ENCODE peak calls at places on chromosomes 12 and 14, in seven cellular contexts. One of them, this sample, is unnamed.

GRCh38 chr12:65278576-65279386 is at the start of gene MSRB3:
- DNase-seq in activated effector memory CD4-positive, alpha-beta T cell treated with Interleukin-2 at 50 U/mL for 16 hours: no peak
- DNase-seq in brain microvascular endothelial cell: peak; percentile 60
- DNase-seq in GOT3: peak; percentile 99
- DNase-seq in H4: peak; percentile 66
- DNase-seq in activated CD4-positive, alpha-beta T cell treated with anti-CD3 and anti-CD28 coated beads, Interleukin-2, amount 50 U/mL, for 1 hour: no peak
- DNase-seq in uterus: peak; percentile 83
- DNase-seq in this sample: peak; percentile 80

GRCh38 chr12:42589465-42590323 is at the start of gene PRICKLE1:
- DNase-seq in uterus: peak; percentile 55
- DNase-seq in activated CD4-positive, alpha-beta T cell treated with anti-CD3 and anti-CD28 coated beads, Interleukin-2, amount 50 U/mL, for 1 hour: no peak
- DNase-seq in brain microvascular endothelial cell: peak; percentile 22
- DNase-seq in activated effector memory CD4-positive, alpha-beta T cell treated with Interleukin-2 at 50 U/mL for 16 hours: no peak
- DNase-seq in H4: no peak
- DNase-seq in GOT3: peak; percentile 64
- DNase-seq in this sample: peak; percentile 56

GRCh38 chr12:9347328-9348127 is 139.3 kb upstream of the PZP start:
- DNase-seq in activated effector memory CD4-positive, alpha-beta T cell treated with Interleukin-2 at 50 U/mL for 16 hours: no peak
- DNase-seq in brain microvascular endothelial cell: peak; percentile 4
- DNase-seq in activated CD4-positive, alpha-beta T cell treated with anti-CD3 and anti-CD28 coated beads, Interleukin-2, amount 50 U/mL, for 1 hour: no peak
- DNase-seq in GOT3: no peak
- DNase-seq in uterus: no peak
- DNase-seq in H4: peak; percentile 46
- DNase-seq in this sample: peak; percentile 59

GRCh38 chr12:96368233-96368632 is 32.0 kb downstream of the CDK17 start:
- DNase-seq in activated CD4-positive, alpha-beta T cell treated with anti-CD3 and anti-CD28 coated beads, Interleukin-2, amount 50 U/mL, for 1 hour: no peak
- DNase-seq in uterus: no peak
- DNase-seq in activated effector memory CD4-positive, alpha-beta T cell treated with Interleukin-2 at 50 U/mL for 16 hours: no peak
- DNase-seq in H4: no peak
- DNase-seq in GOT3: no peak
- DNase-seq in brain microvascular endothelial cell: no peak
- DNase-seq in this sample: no peak

GRCh38 chr12:29681996-29682534 is 101.7 kb downstream of the TMTC1 start:
- DNase-seq in activated effector memory CD4-positive, alpha-beta T cell treated with Interleukin-2 at 50 U/mL for 16 hours: no peak
- DNase-seq in uterus: no peak
- DNase-seq in brain microvascular endothelial cell: no peak
- DNase-seq in GOT3: no peak
- DNase-seq in activated CD4-positive, alpha-beta T cell treated with anti-CD3 and anti-CD28 coated beads, Interleukin-2, amount 50 U/mL, for 1 hour: no peak
- DNase-seq in H4: no peak
- DNase-seq in this sample: no peak

GRCh38 chr12:8698132-8698829 is 490 bp downstream of the RIMKLB start:
- DNase-seq in activated effector memory CD4-positive, alpha-beta T cell treated with Interleukin-2 at 50 U/mL for 16 hours: peak; percentile 36
- DNase-seq in GOT3: no peak
- DNase-seq in activated CD4-positive, alpha-beta T cell treated with anti-CD3 and anti-CD28 coated beads, Interleukin-2, amount 50 U/mL, for 1 hour: peak; percentile 44
- DNase-seq in H4: peak; percentile 29
- DNase-seq in uterus: peak; percentile 64
- DNase-seq in brain microvascular endothelial cell: no peak
- DNase-seq in this sample: peak; percentile 81

GRCh38 chr12:88235183-88235833 is 93.2 kb downstream of the TMTC3 start:
- DNase-seq in activated CD4-positive, alpha-beta T cell treated with anti-CD3 and anti-CD28 coated beads, Interleukin-2, amount 50 U/mL, for 1 hour: no peak
- DNase-seq in uterus: no peak
- DNase-seq in GOT3: no peak
- DNase-seq in activated effector memory CD4-positive, alpha-beta T cell treated with Interleukin-2 at 50 U/mL for 16 hours: no peak
- DNase-seq in H4: no peak
- DNase-seq in brain microvascular endothelial cell: no peak
- DNase-seq in this sample: no peak

GRCh38 chr12:113781415-113782198 is 184.5 kb downstream of the RBM19 start:
- DNase-seq in uterus: no peak
- DNase-seq in activated CD4-positive, alpha-beta T cell treated with anti-CD3 and anti-CD28 coated beads, Interleukin-2, amount 50 U/mL, for 1 hour: no peak
- DNase-seq in brain microvascular endothelial cell: peak; percentile 31
- DNase-seq in GOT3: no peak
- DNase-seq in H4: peak; percentile 35
- DNase-seq in activated effector memory CD4-positive, alpha-beta T cell treated with Interleukin-2 at 50 U/mL for 16 hours: no peak
- DNase-seq in this sample: peak; percentile 96

GRCh38 chr14:71203306-71203705 is 296.0 kb downstream of the PCNX1 start:
- DNase-seq in uterus: no peak
- DNase-seq in activated effector memory CD4-positive, alpha-beta T cell treated with Interleukin-2 at 50 U/mL for 16 hours: no peak
- DNase-seq in activated CD4-positive, alpha-beta T cell treated with anti-CD3 and anti-CD28 coated beads, Interleukin-2, amount 50 U/mL, for 1 hour: no peak
- DNase-seq in brain microvascular endothelial cell: no peak
- DNase-seq in H4: no peak
- DNase-seq in GOT3: no peak
- DNase-seq in this sample: peak; percentile 13

GRCh38 chr14:103522028-103522581 is 525 bp downstream of the CKB start:
- DNase-seq in GOT3: no peak
- DNase-seq in activated effector memory CD4-positive, alpha-beta T cell treated with Interleukin-2 at 50 U/mL for 16 hours: no peak
- DNase-seq in activated CD4-positive, alpha-beta T cell treated with anti-CD3 and anti-CD28 coated beads, Interleukin-2, amount 50 U/mL, for 1 hour: no peak
- DNase-seq in brain microvascular endothelial cell: no peak
- DNase-seq in H4: no peak
- DNase-seq in uterus: peak; percentile 56
- DNase-seq in this sample: peak; percentile 43

GRCh38 chr12:118061876-118062791 is 1.2 kb upstream of the WSB2 start:
- DNase-seq in H4: no peak
- DNase-seq in activated effector memory CD4-positive, alpha-beta T cell treated with Interleukin-2 at 50 U/mL for 16 hours: no peak
- DNase-seq in GOT3: no peak
- DNase-seq in activated CD4-positive, alpha-beta T cell treated with anti-CD3 and anti-CD28 coated beads, Interleukin-2, amount 50 U/mL, for 1 hour: no peak
- DNase-seq in brain microvascular endothelial cell: no peak
- DNase-seq in uterus: peak; percentile 47
- DNase-seq in this sample: peak; percentile 69

GRCh38 chr12:129900306-129900705 is 3.5 kb downstream of the TMEM132D start:
- DNase-seq in brain microvascular endothelial cell: no peak
- DNase-seq in H4: no peak
- DNase-seq in uterus: no peak
- DNase-seq in activated effector memory CD4-positive, alpha-beta T cell treated with Interleukin-2 at 50 U/mL for 16 hours: no peak
- DNase-seq in GOT3: no peak
- DNase-seq in activated CD4-positive, alpha-beta T cell treated with anti-CD3 and anti-CD28 coated beads, Interleukin-2, amount 50 U/mL, for 1 hour: no peak
- DNase-seq in this sample: no peak

GRCh38 chr14:72855913-72856312 is 38.0 kb downstream of the DPF3 start:
- DNase-seq in GOT3: no peak
- DNase-seq in H4: no peak
- DNase-seq in activated effector memory CD4-positive, alpha-beta T cell treated with Interleukin-2 at 50 U/mL for 16 hours: no peak
- DNase-seq in brain microvascular endothelial cell: no peak
- DNase-seq in activated CD4-positive, alpha-beta T cell treated with anti-CD3 and anti-CD28 coated beads, Interleukin-2, amount 50 U/mL, for 1 hour: no peak
- DNase-seq in uterus: no peak
- DNase-seq in this sample: peak; percentile 33

GRCh38 chr12:124992874-124993567 is 424 bp upstream of the BRI3BP start:
- DNase-seq in uterus: no peak
- DNase-seq in brain microvascular endothelial cell: peak; percentile 6
- DNase-seq in activated CD4-positive, alpha-beta T cell treated with anti-CD3 and anti-CD28 coated beads, Interleukin-2, amount 50 U/mL, for 1 hour: peak; percentile 79
- DNase-seq in H4: peak; percentile 46
- DNase-seq in activated effector memory CD4-positive, alpha-beta T cell treated with Interleukin-2 at 50 U/mL for 16 hours: peak; percentile 74
- DNase-seq in GOT3: no peak
- DNase-seq in this sample: peak; percentile 52

GRCh38 chr14:87864356-87865230 is 128.4 kb downstream of the GALC start:
- DNase-seq in brain microvascular endothelial cell: no peak
- DNase-seq in uterus: no peak
- DNase-seq in activated CD4-positive, alpha-beta T cell treated with anti-CD3 and anti-CD28 coated beads, Interleukin-2, amount 50 U/mL, for 1 hour: no peak
- DNase-seq in activated effector memory CD4-positive, alpha-beta T cell treated with Interleukin-2 at 50 U/mL for 16 hours: no peak
- DNase-seq in H4: no peak
- DNase-seq in GOT3: no peak
- DNase-seq in this sample: no peak

GRCh38 chr12:15861404-15861803 is 20.8 kb upstream of the STRAP start:
- DNase-seq in brain microvascular endothelial cell: no peak
- DNase-seq in activated CD4-positive, alpha-beta T cell treated with anti-CD3 and anti-CD28 coated beads, Interleukin-2, amount 50 U/mL, for 1 hour: no peak
- DNase-seq in H4: peak; percentile 25
- DNase-seq in uterus: no peak
- DNase-seq in activated effector memory CD4-positive, alpha-beta T cell treated with Interleukin-2 at 50 U/mL for 16 hours: no peak
- DNase-seq in GOT3: no peak
- DNase-seq in this sample: no peak

GRCh38 chr14:101007765-101008164 is 104.2 kb upstream of the RTL1 start:
- DNase-seq in GOT3: no peak
- DNase-seq in brain microvascular endothelial cell: no peak
- DNase-seq in activated CD4-positive, alpha-beta T cell treated with anti-CD3 and anti-CD28 coated beads, Interleukin-2, amount 50 U/mL, for 1 hour: no peak
- DNase-seq in activated effector memory CD4-positive, alpha-beta T cell treated with Interleukin-2 at 50 U/mL for 16 hours: no peak
- DNase-seq in H4: no peak
- DNase-seq in uterus: peak; percentile 5
- DNase-seq in this sample: no peak

GRCh38 chr12:32140867-32141266 is 34.2 kb downstream of the BICD1 start:
- DNase-seq in uterus: no peak
- DNase-seq in activated CD4-positive, alpha-beta T cell treated with anti-CD3 and anti-CD28 coated beads, Interleukin-2, amount 50 U/mL, for 1 hour: no peak
- DNase-seq in activated effector memory CD4-positive, alpha-beta T cell treated with Interleukin-2 at 50 U/mL for 16 hours: no peak
- DNase-seq in brain microvascular endothelial cell: no peak
- DNase-seq in H4: no peak
- DNase-seq in GOT3: no peak
- DNase-seq in this sample: no peak

GRCh38 chr14:95814363-95815225 is 62.0 kb upstream of the TUNAR start:
- DNase-seq in uterus: no peak
- DNase-seq in activated effector memory CD4-positive, alpha-beta T cell treated with Interleukin-2 at 50 U/mL for 16 hours: no peak
- DNase-seq in H4: no peak
- DNase-seq in activated CD4-positive, alpha-beta T cell treated with anti-CD3 and anti-CD28 coated beads, Interleukin-2, amount 50 U/mL, for 1 hour: no peak
- DNase-seq in GOT3: no peak
- DNase-seq in brain microvascular endothelial cell: no peak
- DNase-seq in this sample: no peak

GRCh38 chr14:77469539-77469938 is 11.6 kb downstream of the AHSA1 start:
- DNase-seq in activated effector memory CD4-positive, alpha-beta T cell treated with Interleukin-2 at 50 U/mL for 16 hours: no peak
- DNase-seq in GOT3: no peak
- DNase-seq in H4: no peak
- DNase-seq in brain microvascular endothelial cell: no peak
- DNase-seq in uterus: no peak
- DNase-seq in activated CD4-positive, alpha-beta T cell treated with anti-CD3 and anti-CD28 coated beads, Interleukin-2, amount 50 U/mL, for 1 hour: no peak
- DNase-seq in this sample: no peak

GRCh38 chr12:125399489-125399888 is 334.3 kb downstream of the AACS start:
- DNase-seq in activated effector memory CD4-positive, alpha-beta T cell treated with Interleukin-2 at 50 U/mL for 16 hours: no peak
- DNase-seq in GOT3: no peak
- DNase-seq in uterus: no peak
- DNase-seq in activated CD4-positive, alpha-beta T cell treated with anti-CD3 and anti-CD28 coated beads, Interleukin-2, amount 50 U/mL, for 1 hour: no peak
- DNase-seq in brain microvascular endothelial cell: no peak
- DNase-seq in H4: no peak
- DNase-seq in this sample: no peak

GRCh38 chr12:111322336-111323250 is 46.3 kb downstream of the PHETA1 start:
- DNase-seq in H4: peak; percentile 63
- DNase-seq in brain microvascular endothelial cell: no peak
- DNase-seq in activated CD4-positive, alpha-beta T cell treated with anti-CD3 and anti-CD28 coated beads, Interleukin-2, amount 50 U/mL, for 1 hour: no peak
- DNase-seq in GOT3: no peak
- DNase-seq in uterus: no peak
- DNase-seq in activated effector memory CD4-positive, alpha-beta T cell treated with Interleukin-2 at 50 U/mL for 16 hours: no peak
- DNase-seq in this sample: no peak

GRCh38 chr14:33505963-33506329 is 444.9 kb downstream of the EGLN3 start:
- DNase-seq in GOT3: no peak
- DNase-seq in uterus: no peak
- DNase-seq in brain microvascular endothelial cell: no peak
- DNase-seq in activated effector memory CD4-positive, alpha-beta T cell treated with Interleukin-2 at 50 U/mL for 16 hours: no peak
- DNase-seq in activated CD4-positive, alpha-beta T cell treated with anti-CD3 and anti-CD28 coated beads, Interleukin-2, amount 50 U/mL, for 1 hour: no peak
- DNase-seq in H4: no peak
- DNase-seq in this sample: no peak

GRCh38 chr12:109735825-109736551 is 22.4 kb downstream of the FAM222A start:
- DNase-seq in GOT3: no peak
- DNase-seq in activated CD4-positive, alpha-beta T cell treated with anti-CD3 and anti-CD28 coated beads, Interleukin-2, amount 50 U/mL, for 1 hour: no peak
- DNase-seq in uterus: no peak
- DNase-seq in activated effector memory CD4-positive, alpha-beta T cell treated with Interleukin-2 at 50 U/mL for 16 hours: no peak
- DNase-seq in H4: no peak
- DNase-seq in brain microvascular endothelial cell: no peak
- DNase-seq in this sample: no peak

GRCh38 chr14:99420711-99421110 is 59.9 kb downstream of the SETD3 start:
- DNase-seq in GOT3: no peak
- DNase-seq in uterus: no peak
- DNase-seq in brain microvascular endothelial cell: no peak
- DNase-seq in H4: no peak
- DNase-seq in activated effector memory CD4-positive, alpha-beta T cell treated with Interleukin-2 at 50 U/mL for 16 hours: no peak
- DNase-seq in activated CD4-positive, alpha-beta T cell treated with anti-CD3 and anti-CD28 coated beads, Interleukin-2, amount 50 U/mL, for 1 hour: no peak
- DNase-seq in this sample: no peak

GRCh38 chr14:83706555-83706954 is 1823.4 kb upstream of the FLRT2 start:
- DNase-seq in uterus: no peak
- DNase-seq in GOT3: no peak
- DNase-seq in activated CD4-positive, alpha-beta T cell treated with anti-CD3 and anti-CD28 coated beads, Interleukin-2, amount 50 U/mL, for 1 hour: no peak
- DNase-seq in activated effector memory CD4-positive, alpha-beta T cell treated with Interleukin-2 at 50 U/mL for 16 hours: no peak
- DNase-seq in H4: peak; percentile 11
- DNase-seq in brain microvascular endothelial cell: no peak
- DNase-seq in this sample: no peak

GRCh38 chr14:34713681-34714319 is 593 bp downstream of the CFL2 start:
- DNase-seq in activated effector memory CD4-positive, alpha-beta T cell treated with Interleukin-2 at 50 U/mL for 16 hours: no peak
- DNase-seq in H4: peak; percentile 30
- DNase-seq in brain microvascular endothelial cell: peak; percentile 65
- DNase-seq in uterus: peak; percentile 47
- DNase-seq in GOT3: no peak
- DNase-seq in activated CD4-positive, alpha-beta T cell treated with anti-CD3 and anti-CD28 coated beads, Interleukin-2, amount 50 U/mL, for 1 hour: peak; percentile 6
- DNase-seq in this sample: peak; percentile 85

GRCh38 chr14:72549848-72550247 is 344.1 kb downstream of the DPF3 start:
- DNase-seq in brain microvascular endothelial cell: no peak
- DNase-seq in H4: no peak
- DNase-seq in activated effector memory CD4-positive, alpha-beta T cell treated with Interleukin-2 at 50 U/mL for 16 hours: no peak
- DNase-seq in GOT3: no peak
- DNase-seq in activated CD4-positive, alpha-beta T cell treated with anti-CD3 and anti-CD28 coated beads, Interleukin-2, amount 50 U/mL, for 1 hour: no peak
- DNase-seq in uterus: no peak
- DNase-seq in this sample: no peak

GRCh38 chr14:103033744-103034143 is 23.6 kb downstream of the CDC42BPB start:
- DNase-seq in activated effector memory CD4-positive, alpha-beta T cell treated with Interleukin-2 at 50 U/mL for 16 hours: no peak
- DNase-seq in GOT3: no peak
- DNase-seq in uterus: no peak
- DNase-seq in brain microvascular endothelial cell: no peak
- DNase-seq in activated CD4-positive, alpha-beta T cell treated with anti-CD3 and anti-CD28 coated beads, Interleukin-2, amount 50 U/mL, for 1 hour: no peak
- DNase-seq in H4: no peak
- DNase-seq in this sample: peak; percentile 38

GRCh38 chr14:41872906-41873305 is 266.2 kb downstream of the LRFN5 start:
- DNase-seq in GOT3: no peak
- DNase-seq in activated effector memory CD4-positive, alpha-beta T cell treated with Interleukin-2 at 50 U/mL for 16 hours: no peak
- DNase-seq in activated CD4-positive, alpha-beta T cell treated with anti-CD3 and anti-CD28 coated beads, Interleukin-2, amount 50 U/mL, for 1 hour: no peak
- DNase-seq in uterus: no peak
- DNase-seq in H4: no peak
- DNase-seq in brain microvascular endothelial cell: no peak
- DNase-seq in this sample: peak; percentile 5

GRCh38 chr14:33363687-33364086 is 425.0 kb downstream of the NPAS3 start:
- DNase-seq in activated CD4-positive, alpha-beta T cell treated with anti-CD3 and anti-CD28 coated beads, Interleukin-2, amount 50 U/mL, for 1 hour: no peak
- DNase-seq in H4: peak; percentile 29
- DNase-seq in GOT3: no peak
- DNase-seq in brain microvascular endothelial cell: peak; percentile 47
- DNase-seq in uterus: no peak
- DNase-seq in activated effector memory CD4-positive, alpha-beta T cell treated with Interleukin-2 at 50 U/mL for 16 hours: no peak
- DNase-seq in this sample: peak; percentile 79

GRCh38 chr12:98424726-98425401 is 90.5 kb upstream of the TMPO start:
- DNase-seq in H4: peak; percentile 51
- DNase-seq in GOT3: no peak
- DNase-seq in uterus: peak; percentile 42
- DNase-seq in activated CD4-positive, alpha-beta T cell treated with anti-CD3 and anti-CD28 coated beads, Interleukin-2, amount 50 U/mL, for 1 hour: peak; percentile 44
- DNase-seq in activated effector memory CD4-positive, alpha-beta T cell treated with Interleukin-2 at 50 U/mL for 16 hours: peak; percentile 23
- DNase-seq in brain microvascular endothelial cell: peak; percentile 84
- DNase-seq in this sample: peak; percentile 77

GRCh38 chr12:14965221-14965620 is 3.8 kb upstream of the ARHGDIB start:
- DNase-seq in uterus: no peak
- DNase-seq in GOT3: no peak
- DNase-seq in activated CD4-positive, alpha-beta T cell treated with anti-CD3 and anti-CD28 coated beads, Interleukin-2, amount 50 U/mL, for 1 hour: no peak
- DNase-seq in brain microvascular endothelial cell: no peak
- DNase-seq in activated effector memory CD4-positive, alpha-beta T cell treated with Interleukin-2 at 50 U/mL for 16 hours: no peak
- DNase-seq in H4: no peak
- DNase-seq in this sample: no peak

GRCh38 chr12:20367731-20368652 is at the start of gene PDE3A:
- DNase-seq in H4: peak; percentile 70
- DNase-seq in activated effector memory CD4-positive, alpha-beta T cell treated with Interleukin-2 at 50 U/mL for 16 hours: no peak
- DNase-seq in brain microvascular endothelial cell: peak; percentile 82
- DNase-seq in activated CD4-positive, alpha-beta T cell treated with anti-CD3 and anti-CD28 coated beads, Interleukin-2, amount 50 U/mL, for 1 hour: no peak
- DNase-seq in uterus: peak; percentile 66
- DNase-seq in GOT3: no peak
- DNase-seq in this sample: peak; percentile 91

GRCh38 chr12:15265868-15266267 is 44.7 kb upstream of the RERG start:
- DNase-seq in activated effector memory CD4-positive, alpha-beta T cell treated with Interleukin-2 at 50 U/mL for 16 hours: no peak
- DNase-seq in H4: no peak
- DNase-seq in uterus: no peak
- DNase-seq in GOT3: no peak
- DNase-seq in brain microvascular endothelial cell: no peak
- DNase-seq in activated CD4-positive, alpha-beta T cell treated with anti-CD3 and anti-CD28 coated beads, Interleukin-2, amount 50 U/mL, for 1 hour: no peak
- DNase-seq in this sample: no peak

GRCh38 chr14:92613008-92613658 is 99.6 kb downstream of the RIN3 start:
- DNase-seq in activated CD4-positive, alpha-beta T cell treated with anti-CD3 and anti-CD28 coated beads, Interleukin-2, amount 50 U/mL, for 1 hour: peak; percentile 68
- DNase-seq in brain microvascular endothelial cell: no peak
- DNase-seq in GOT3: no peak
- DNase-seq in activated effector memory CD4-positive, alpha-beta T cell treated with Interleukin-2 at 50 U/mL for 16 hours: peak; percentile 52
- DNase-seq in H4: no peak
- DNase-seq in uterus: no peak
- DNase-seq in this sample: no peak

GRCh38 chr12:95701275-95701674 is 89.3 kb downstream of the NTN4 start:
- DNase-seq in brain microvascular endothelial cell: no peak
- DNase-seq in H4: no peak
- DNase-seq in activated effector memory CD4-positive, alpha-beta T cell treated with Interleukin-2 at 50 U/mL for 16 hours: no peak
- DNase-seq in activated CD4-positive, alpha-beta T cell treated with anti-CD3 and anti-CD28 coated beads, Interleukin-2, amount 50 U/mL, for 1 hour: no peak
- DNase-seq in GOT3: no peak
- DNase-seq in uterus: no peak
- DNase-seq in this sample: peak; percentile 6

GRCh38 chr12:27732281-27732680 is 21.6 kb downstream of the MRPS35 start:
- DNase-seq in GOT3: no peak
- DNase-seq in H4: peak; percentile 10
- DNase-seq in brain microvascular endothelial cell: no peak
- DNase-seq in activated CD4-positive, alpha-beta T cell treated with anti-CD3 and anti-CD28 coated beads, Interleukin-2, amount 50 U/mL, for 1 hour: no peak
- DNase-seq in activated effector memory CD4-positive, alpha-beta T cell treated with Interleukin-2 at 50 U/mL for 16 hours: no peak
- DNase-seq in uterus: no peak
- DNase-seq in this sample: no peak

This sample was measured in mesenchymal stem cell.